ENCODE peak calls at places on chromosomes 1 and 21, in five cellular contexts. Q is cardiac muscle cell, Z is PC-3, V is tibial artery, P is upper lobe of left lung. U is an unnamed sample. For H3K9me3, the result is how much of the 10 kb centered on the place peaks cover.

GRCh38 chr1:59972216-59972924 is 45.8 kb upstream of the CYP2J2 start:
- DNase-seq in V (no peak), Q (no peak), P (peak), Z (no peak), U (no peak)

GRCh38 chr1:66434096-66434495 is 99.9 kb upstream of the SGIP1 start:
- DNase-seq in V (no peak), Z (peak), Q (no peak), P (no peak), U (no peak)

GRCh38 chr1:113456967-113457366 is 66.7 kb downstream of the MAGI3 start:
- DNase-seq in Z (peak), V (no peak), P (no peak), Q (no peak), U (no peak)

GRCh38 chr1:16068356-16069270 is 4.8 kb downstream of the FAM131C start:
- DNase-seq in Z (no peak), Q (no peak), V (peak), P (no peak), U (no peak)

GRCh38 chr1:224503161-224504118 is 68.8 kb upstream of the WDR26 start:
- DNase-seq in V (peak), Z (peak), Q (peak), P (peak), U (no peak)

GRCh38 chr1:7069888-7070287 is 284.6 kb downstream of the CAMTA1 start:
- DNase-seq in V (no peak), Q (peak), Z (no peak), P (no peak), U (no peak)

GRCh38 chr1:235866207-235866912 is at the start of gene LYST:
- DNase-seq in Z (peak), P (no peak), V (peak), Q (peak), U (peak)

GRCh38 chr1:202056644-202057334 is 46.4 kb downstream of the ELF3 start:
- DNase-seq in Q (no peak), P (peak), Z (peak), V (no peak), U (no peak)

GRCh38 chr1:25182629-25183028 is 49.7 kb downstream of the SYF2 start:
- DNase-seq in P (no peak), Z (peak), V (no peak), Q (no peak), U (no peak)

GRCh38 chr1:182304218-182305016 is 87.2 kb downstream of the GLUL start:
- DNase-seq in Q (no peak), V (no peak), P (no peak), Z (no peak), U (no peak)

GRCh38 chr21:29718081-29718815 is 221.5 kb downstream of the GRIK1 start:
- DNase-seq in Q (no peak), V (no peak), Z (peak), P (no peak), U (no peak)

GRCh38 chr21:31347435-31348032 is 3.5 kb upstream of the TIAM1 start:
- DNase-seq in Q (peak), P (no peak), Z (peak), V (no peak), U (no peak)

GRCh38 chr1:95043141-95043980 is 29.4 kb downstream of the ALG14 start:
- DNase-seq in Z (peak), V (peak), Q (peak), P (no peak), U (peak)

GRCh38 chr1:95041491-95042165 is 31.1 kb downstream of the ALG14 start:
- DNase-seq in Q (peak), P (no peak), V (no peak), Z (peak), U (no peak)

GRCh38 chr1:95039360-95040031 is 33.3 kb downstream of the ALG14 start:
- DNase-seq in P (no peak), V (no peak), Q (no peak), Z (peak), U (no peak)

GRCh38 chr1:95040032-95040525 is 32.7 kb downstream of the ALG14 start:
- DNase-seq in Z (peak), Q (no peak), P (no peak), V (no peak), U (no peak)

GRCh38 chr1:95042286-95042685 is 30.5 kb downstream of the ALG14 start:
- DNase-seq in Z (no peak), V (no peak), Q (no peak), P (no peak), U (no peak)
- H3K9me3 ChIP-seq in Z (under half), V (under half), Q (under half), P (under half), U (under half)

DNA sequence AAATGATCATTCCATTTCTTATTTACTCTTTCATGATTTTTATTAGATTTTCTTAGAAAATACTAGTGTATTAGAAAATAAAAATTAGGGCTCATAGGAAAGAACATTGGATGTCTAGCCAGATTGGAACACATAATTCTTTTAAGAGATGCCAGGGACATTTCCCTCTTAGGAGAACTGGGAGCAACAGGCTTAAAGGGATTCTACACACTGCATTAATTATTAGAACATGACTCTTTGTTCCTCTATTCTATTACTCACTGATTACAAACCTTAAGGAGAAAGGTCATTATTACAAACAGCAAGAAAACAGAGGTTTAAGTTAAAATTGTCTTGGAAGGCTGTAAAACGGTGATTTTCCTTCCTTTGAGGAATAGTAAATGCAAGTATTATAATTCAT is 32.9 kb upstream of the VAV3 start:
- DNase-seq in Z (no peak), V (no peak), Q (no peak), P (no peak), U (no peak)
- H3K9me3 ChIP-seq in Z (under half), V (under half), Q (under half), P (under half), U (under half)

GRCh38 chr1:41199375-41199774 is 42.7 kb downstream of the SCMH1 start:
- DNase-seq in Z (no peak), P (no peak), V (no peak), Q (no peak), U (no peak)

DNA sequence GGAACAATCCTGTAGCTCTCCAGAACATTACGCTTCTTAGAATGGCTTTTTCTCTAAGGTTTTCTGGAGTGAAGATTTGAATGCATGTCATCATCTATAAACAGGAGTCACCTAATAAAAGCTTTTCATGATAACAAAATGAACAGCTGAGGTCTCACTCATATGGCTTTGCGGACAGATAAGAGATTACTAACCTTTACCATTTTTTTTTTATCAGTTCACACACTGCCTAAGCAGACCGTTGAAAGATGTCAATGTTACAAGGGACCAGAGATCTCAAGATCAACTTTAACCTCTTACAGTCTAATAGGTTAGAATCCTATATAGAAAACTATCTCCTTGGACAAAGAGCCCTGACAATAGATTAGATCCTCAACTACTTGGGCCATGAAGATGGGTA is 41.4 kb downstream of the SCMH1 start:
- DNase-seq in P (no peak), Q (no peak), Z (no peak), V (no peak), U (no peak)
- H3K9me3 ChIP-seq in P (under half), Q (under half), Z (under half), V (under half), U (under half)

GRCh38 chr21:26920055-26920454 is 46.8 kb downstream of the ADAMTS5 start:
- DNase-seq in V (no peak), P (no peak), Q (no peak), Z (no peak), U (no peak)

GRCh38 chr21:26916799-26917198 is 50.1 kb downstream of the ADAMTS5 start:
- DNase-seq in P (no peak), Q (no peak), Z (no peak), V (no peak), U (no peak)

GRCh38 chr21:26923986-26924385 is 42.9 kb downstream of the ADAMTS5 start:
- DNase-seq in V (no peak), Q (no peak), P (peak), Z (no peak), U (no peak)

DNA sequence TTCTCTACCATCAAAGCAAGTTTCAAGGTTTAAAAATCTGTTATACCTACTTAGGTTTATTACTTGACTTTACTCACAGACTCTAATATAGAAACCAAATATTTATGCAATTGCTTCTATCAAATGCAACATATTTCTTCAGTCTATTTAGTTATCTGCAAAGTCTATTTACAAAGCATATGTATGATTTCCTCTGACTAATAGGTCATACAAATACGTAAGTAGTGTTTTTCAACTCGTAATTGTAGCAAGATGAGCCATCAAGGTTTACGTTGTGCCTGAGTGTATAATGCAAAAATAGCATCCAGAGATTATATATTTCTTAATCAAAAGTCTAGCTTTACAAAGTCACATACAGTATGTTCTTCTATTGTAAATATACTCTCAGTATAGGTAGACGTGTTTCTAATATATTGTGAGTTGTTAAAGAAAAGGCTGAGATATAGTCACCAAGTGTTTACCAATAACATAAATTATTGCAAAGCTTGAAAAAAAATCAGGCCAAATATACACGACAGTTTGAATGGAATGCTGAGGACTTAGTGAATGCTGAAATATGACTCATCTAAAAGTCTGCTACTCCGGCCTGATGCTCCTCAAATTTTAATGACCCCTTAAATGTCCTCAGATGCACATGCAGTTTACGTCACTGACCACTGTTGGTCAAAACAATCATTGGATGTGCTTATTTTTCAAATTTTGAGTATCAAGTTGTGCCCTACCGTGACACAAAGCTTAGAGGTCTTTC is 48.4 kb downstream of the ADAMTS5 start:
- DNase-seq in Q (no peak), V (no peak), P (no peak), Z (peak), U (no peak)
- H3K9me3 ChIP-seq in Q (under half), V (under half), P (under half), Z (under half), U (under half)

DNA sequence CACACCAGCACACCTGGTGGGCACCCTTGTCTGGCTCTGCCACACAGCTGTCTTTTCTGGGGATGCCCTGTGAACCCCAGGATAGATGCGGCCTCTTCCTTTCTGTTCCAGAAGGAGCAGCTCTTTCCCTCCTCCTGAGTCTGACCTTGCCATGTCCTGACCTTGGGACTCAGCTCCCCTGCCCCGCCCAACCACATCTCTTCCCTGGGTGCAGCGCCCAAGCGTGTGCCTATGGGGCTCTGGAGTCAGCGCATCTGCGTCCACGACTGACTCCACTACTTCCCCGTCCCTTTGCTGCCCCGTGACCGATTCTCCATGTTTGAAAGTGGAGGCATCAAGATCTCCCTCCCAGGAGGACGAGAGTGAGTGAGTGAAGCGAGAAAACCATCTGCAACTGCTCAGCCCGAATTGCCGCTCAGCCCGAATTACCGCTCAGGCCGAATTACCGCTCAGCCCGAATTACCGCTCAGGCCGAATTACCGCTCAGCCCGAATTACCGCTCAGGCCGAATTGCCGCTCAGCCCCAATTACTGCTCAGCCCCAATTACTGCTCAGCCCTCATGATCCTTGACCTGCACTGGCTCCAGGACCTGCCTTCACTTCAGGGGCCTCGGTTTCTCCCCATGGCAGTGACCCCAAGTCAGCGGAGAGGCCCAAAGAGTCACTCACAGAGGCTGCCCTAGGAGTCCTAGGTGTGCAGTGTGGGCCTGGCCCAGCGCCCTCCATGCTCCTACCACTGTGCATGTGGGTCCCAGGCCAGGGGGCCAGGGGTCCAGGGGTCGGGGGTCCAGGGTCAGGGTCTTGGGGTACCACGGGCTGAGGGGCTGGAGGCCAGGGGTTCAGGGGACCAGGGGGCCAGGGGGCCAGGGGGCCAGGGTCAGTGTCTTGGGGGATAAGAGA is 18.6 kb upstream of the TTC34 start:
- DNase-seq in V (no peak), Q (no peak), P (no peak), Z (no peak), U (no peak)
- H3K9me3 ChIP-seq in V (under half), Q (under half), P (under half), Z (under half), U (under half)

GRCh38 chr1:19066248-19066873 is 109.9 kb upstream of the IFFO2 start:
- DNase-seq in V (no peak), Q (peak), P (no peak), Z (peak), U (no peak)
- H3K9me3 ChIP-seq in V (under half), Q (under half), P (under half), Z (under half), U (under half)

U was measured in T-helper 17 cell.